ENCODE peak calls at places on chromosomes 13 and 19, in eight cellular contexts. O is IMR-90; E is A549; P is iPS DF 6.9; K is neuronal stem cell; D is mucosa of descending colon; X is aorta; I is CD8-positive, alpha-beta T cell. T is an unnamed sample.

GRCh38 chr13:111006508-111007031 is 91.7 kb upstream of the ANKRD10 start:
- DNase-seq in O (peak; percentile 84), E (no peak), P (no peak), K (peak; percentile 1), D (peak; percentile 70), X (peak; percentile 93), I (no peak), T (no peak)

GRCh38 chr19:1754651-1755466 is 1.6 kb downstream of the ONECUT3 start:
- DNase-seq in O (no peak), E (no peak), P (no peak), K (no peak), D (no peak), X (no peak), I (no peak), T (no peak)

GRCh38 chr13:51950722-51951121 is 60.5 kb downstream of the ATP7B start:
- DNase-seq in O (no peak), E (no peak), P (no peak), K (no peak), D (no peak), X (no peak), I (no peak), T (peak; percentile 61)

GRCh38 chr19:53432088-53432661 is 391 bp downstream of the ZNF761 start:
- DNase-seq in O (peak; percentile 13), E (no peak), P (no peak), K (peak; percentile 4), D (peak; percentile 60), X (peak; percentile 50), I (no peak), T (peak; percentile 30)

GRCh38 chr19:43132696-43133095 is 50.2 kb upstream of the PSG2 start:
- DNase-seq in O (peak; percentile 59), E (no peak), P (no peak), K (no peak), D (no peak), X (no peak), I (no peak), T (no peak)

GRCh38 chr19:58544591-58545285 is 874 bp downstream of the TRIM28 start:
- DNase-seq in O (peak; percentile 47), E (peak; percentile 75), P (no peak), K (peak; percentile 73), D (peak; percentile 70), X (no peak), I (peak; percentile 77), T (no peak)

GRCh38 chr13:49649963-49650312 is 21.6 kb downstream of the ARL11 start:
- DNase-seq in O (peak; percentile 48), E (no peak), P (no peak), K (no peak), D (no peak), X (no peak), I (no peak), T (no peak)

GRCh38 chr19:45864629-45865082 is 530 bp downstream of the FOXA3 start:
- DNase-seq in O (no peak), E (no peak), P (no peak), K (no peak), D (no peak), X (no peak), I (no peak), T (no peak)

GRCh38 chr13:96991072-96991471 is 3.2 kb downstream of the OXGR1 start:
- DNase-seq in O (no peak), E (no peak), P (no peak), K (no peak), D (no peak), X (no peak), I (no peak), T (no peak)

GRCh38 chr13:18947376-18947977 is 234.1 kb downstream of the TUBA3C start:
- DNase-seq in O (no peak), E (no peak), P (no peak), K (no peak), D (no peak), X (no peak), I (no peak), T (no peak)

GRCh38 chr13:34721631-34722144 is 220.4 kb upstream of the NBEA start:
- DNase-seq in O (no peak), E (no peak), P (no peak), K (no peak), D (no peak), X (no peak), I (no peak), T (no peak)

GRCh38 chr19:4516199-4516938 is 1.9 kb downstream of the PLIN4 start:
- DNase-seq in O (no peak), E (no peak), P (no peak), K (no peak), D (no peak), X (no peak), I (no peak), T (no peak)

GRCh38 chr13:50080158-50080855 is 65.1 kb downstream of the KCNRG start:
- DNase-seq in O (peak; percentile 52), E (no peak), P (no peak), K (peak; percentile 11), D (no peak), X (peak; percentile 53), I (peak; percentile 17), T (peak; percentile 19)

GRCh38 chr19:23901360-23901759 is 13.3 kb upstream of the ZNF726 start:
- DNase-seq in O (no peak), E (no peak), P (no peak), K (no peak), D (no peak), X (no peak), I (no peak), T (no peak)

GRCh38 chr13:43776680-43777079 is 10.1 kb downstream of the ENOX1 start:
- DNase-seq in O (no peak), E (no peak), P (no peak), K (no peak), D (no peak), X (no peak), I (no peak), T (no peak)

GRCh38 chr13:114148521-114148855 is 16.1 kb upstream of the RASA3 start:
- DNase-seq in O (no peak), E (no peak), P (no peak), K (no peak), D (peak; percentile 74), X (peak; percentile 53), I (peak; percentile 82), T (peak; percentile 93)

GRCh38 chr19:50003810-50004419 is 21.3 kb downstream of the VRK3 start:
- DNase-seq in O (peak; percentile 97), E (peak; percentile 93), P (no peak), K (no peak), D (no peak), X (peak; percentile 85), I (no peak), T (peak; percentile 56)

GRCh38 chr13:41802033-41802683 is 158.8 kb downstream of the VWA8 start:
- DNase-seq in O (no peak), E (no peak), P (no peak), K (no peak), D (no peak), X (no peak), I (no peak), T (no peak)

GRCh38 chr13:36807616-36808015 is 11.4 kb upstream of the RFXAP start:
- DNase-seq in O (no peak), E (no peak), P (no peak), K (no peak), D (no peak), X (no peak), I (no peak), T (no peak)

DNA sequence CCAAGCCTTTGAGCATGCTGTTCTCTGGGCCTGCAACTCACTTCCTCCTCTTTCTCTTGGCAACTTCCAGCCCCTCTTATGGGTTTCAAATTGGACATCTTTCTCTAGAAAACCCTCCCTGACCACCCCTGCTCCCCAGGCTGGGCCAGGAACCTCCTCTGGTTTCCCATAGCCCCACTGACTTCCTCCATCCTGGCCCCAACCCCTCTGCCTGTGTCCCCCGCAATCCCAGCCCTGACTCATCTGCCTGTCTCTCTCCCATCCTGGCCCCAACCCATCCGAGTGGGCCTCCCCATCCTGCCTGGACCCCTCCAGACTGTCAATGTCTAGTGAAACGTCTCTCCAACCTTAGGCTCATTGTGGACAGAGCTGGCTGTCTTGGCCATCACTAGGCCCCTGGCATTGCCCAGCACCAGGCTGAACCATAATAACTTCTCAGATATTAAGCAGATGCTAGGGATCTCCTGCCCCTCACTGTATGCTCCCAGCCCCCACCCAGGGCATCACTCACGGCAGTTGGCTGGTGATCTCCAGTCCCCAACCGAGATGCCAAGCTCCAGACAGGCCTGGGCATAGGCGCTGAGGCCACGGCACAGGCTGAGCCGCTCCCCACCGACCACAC is 16.8 kb downstream of the FCGBP start:
- DNase-seq in O (no peak), E (no peak), P (no peak), K (no peak), D (peak; percentile 15), X (no peak), I (no peak), T (no peak)
- H3K4me1 ChIP-seq in O (no peaks in the 10 kb centered on the region), E (peaks cover 6% of the 10 kb centered on the region), P (no peaks in the 10 kb centered on the region), K (no peaks in the 10 kb centered on the region), D (peaks cover 6% of the 10 kb centered on the region), X (no peaks in the 10 kb centered on the region), I (no peaks in the 10 kb centered on the region), T (no peaks in the 10 kb centered on the region)

GRCh38 chr19:30215248-30215647 is 156.9 kb upstream of the ZNF536 start:
- DNase-seq in O (no peak), E (no peak), P (no peak), K (no peak), D (no peak), X (no peak), I (no peak), T (no peak)

GRCh38 chr19:30209617-30210600 is 162.3 kb upstream of the ZNF536 start:
- DNase-seq in O (no peak), E (no peak), P (no peak), K (no peak), D (no peak), X (no peak), I (no peak), T (no peak)

GRCh38 chr19:30214651-30215051 is 157.5 kb upstream of the ZNF536 start:
- DNase-seq in O (no peak), E (no peak), P (no peak), K (no peak), D (no peak), X (no peak), I (no peak), T (no peak)

GRCh38 chr19:30216453-30216852 is 155.7 kb upstream of the ZNF536 start:
- DNase-seq in O (no peak), E (no peak), P (no peak), K (no peak), D (no peak), X (no peak), I (no peak), T (no peak)

GRCh38 chr19:30212574-30212973 is 159.6 kb upstream of the ZNF536 start:
- DNase-seq in O (no peak), E (no peak), P (no peak), K (no peak), D (no peak), X (no peak), I (no peak), T (no peak)
- H3K4me1 ChIP-seq in O (no peaks in the 10 kb centered on the region), E (no peaks in the 10 kb centered on the region), P (peaks cover 2% of the 10 kb centered on the region), K (no peaks in the 10 kb centered on the region), D (no peaks in the 10 kb centered on the region), X (no peaks in the 10 kb centered on the region), I (no peaks in the 10 kb centered on the region), T (no peaks in the 10 kb centered on the region)

GRCh38 chr19:19452241-19453128 is 47.0 kb downstream of the GATAD2A start:
- DNase-seq in O (no peak), E (no peak), P (no peak), K (no peak), D (no peak), X (peak; percentile 13), I (no peak), T (no peak)
- H3K4me1 ChIP-seq in O (peaks cover 4% of the 10 kb centered on the region), E (no peaks in the 10 kb centered on the region), P (peaks cover 4% of the 10 kb centered on the region), K (no peaks in the 10 kb centered on the region), D (peaks cover 30% of the 10 kb centered on the region), X (no peaks in the 10 kb centered on the region), I (peaks cover 68% of the 10 kb centered on the region), T (peaks cover 55% of the 10 kb centered on the region)

GRCh38 chr19:10971107-10971715 is 10.4 kb downstream of the SMARCA4 start:
- DNase-seq in O (no peak), E (no peak), P (no peak), K (no peak), D (no peak), X (no peak), I (no peak), T (no peak)
- H3K4me1 ChIP-seq in O (peaks cover 8% of the 10 kb centered on the region), E (peaks cover 15% of the 10 kb centered on the region), P (peaks cover 3% of the 10 kb centered on the region), K (peaks cover 7% of the 10 kb centered on the region), D (peaks cover 28% of the 10 kb centered on the region), X (peaks cover under 1% of the 10 kb centered on the region), I (peaks cover 16% of the 10 kb centered on the region), T (peaks cover 11% of the 10 kb centered on the region)